ENCODE peak calls at places on chromosomes 6 and 20, in ten cellular contexts. E is head of caudate nucleus; D is DMS153; V is HEK293T; N is foreskin fibroblast; T is dorsolateral prefrontal cortex; A is activated T-helper 1 cell treated with anti-CD3 and anti-CD28 coated beads, Interleukin-2, amount 50 U/mL, for 16 hours; X is fibroblast of the conjunctiva; M is M059J; W is pancreas. L is an unnamed sample.

GRCh38 chr6:131629656-131630055 is 1.6 kb upstream of the MED23 start:
- DNase-seq in E (no peak), D (no peak), V (no peak), N (peak), T (no peak), A (no peak), X (peak), M (peak), W (no peak), L (no peak)

GRCh38 chr6:110537208-110538123 is 61.1 kb upstream of the SLC22A16 start:
- DNase-seq in E (no peak), D (no peak), V (no peak), N (peak), T (no peak), A (no peak), X (peak), M (peak), W (no peak), L (no peak)

GRCh38 chr6:117601811-117602150 is 530 bp downstream of the GOPC start:
- DNase-seq in E (no peak), D (no peak), V (no peak), N (no peak), T (no peak), A (no peak), X (no peak), M (peak), W (no peak), L (no peak)

GRCh38 chr6:39086711-39087110 is 28.3 kb downstream of the SAYSD1 start:
- DNase-seq in E (no peak), D (no peak), V (no peak), N (no peak), T (no peak), A (no peak), X (no peak), M (no peak), W (no peak), L (no peak)

GRCh38 chr20:9087531-9088217 is 18.8 kb downstream of the PLCB4 start:
- DNase-seq in E (no peak), D (peak), V (no peak), N (no peak), T (no peak), A (no peak), X (no peak), M (peak), W (no peak), L (no peak)

GRCh38 chr20:58402827-58403226 is 13.8 kb downstream of the VAPB start:
- DNase-seq in E (no peak), D (no peak), V (no peak), N (no peak), T (no peak), A (no peak), X (no peak), M (no peak), W (no peak), L (no peak)

GRCh38 chr6:94501546-94501945 is 1075.8 kb upstream of the MANEA start:
- DNase-seq in E (no peak), D (no peak), V (no peak), N (no peak), T (no peak), A (no peak), X (no peak), M (no peak), W (no peak), L (no peak)

GRCh38 chr6:24761193-24761835 is 13.4 kb upstream of the GMNN start:
- DNase-seq in E (no peak), D (no peak), V (peak), N (no peak), T (no peak), A (no peak), X (no peak), M (peak), W (no peak), L (no peak)

GRCh38 chr20:47535994-47536393 is 34.3 kb downstream of the NCOA3 start:
- DNase-seq in E (no peak), D (no peak), V (no peak), N (no peak), T (no peak), A (no peak), X (no peak), M (no peak), W (no peak), L (no peak)

GRCh38 chr20:3785240-3786125 is 1.1 kb downstream of the CENPB start:
- DNase-seq in E (no peak), D (no peak), V (no peak), N (no peak), T (no peak), A (no peak), X (no peak), M (no peak), W (peak), L (peak)

GRCh38 chr6:4091926-4092325 is 13.0 kb upstream of the FAM217A start:
- DNase-seq in E (no peak), D (no peak), V (no peak), N (no peak), T (no peak), A (no peak), X (no peak), M (no peak), W (no peak), L (no peak)

GRCh38 chr20:830011-830521 is 3.4 kb upstream of the FAM110A start:
- DNase-seq in E (peak), D (no peak), V (no peak), N (no peak), T (no peak), A (no peak), X (no peak), M (peak), W (no peak), L (no peak)